ENCODE peak calls at places on chromosome 3, in five cellular contexts. H is stomach, C is esophagus muscularis mucosa, N is heart left ventricle, R is A549. Y is an unnamed sample. For H3K9me3, the result is how much of the 10 kb centered on the place peaks cover.

GRCh38 chr3:144426366-144426765 is 454.7 kb downstream of the DIPK2A start:
- DNase-seq in H (no peak), C (no peak), N (no peak), R (no peak), Y (no peak)

GRCh38 chr3:107143206-107143605 is 234.0 kb upstream of the CCDC54 start:
- DNase-seq in H (no peak), C (no peak), N (no peak), R (no peak), Y (no peak)

GRCh38 chr3:62686916-62687315 is 188.3 kb downstream of the CADPS start:
- DNase-seq in H (no peak), C (no peak), N (no peak), R (no peak), Y (no peak)

GRCh38 chr3:69739204-69740102 is at the start of gene MITF:
- DNase-seq in H (peak), C (peak), N (peak), R (peak), Y (peak)

GRCh38 chr3:46662771-46663551 is 30.5 kb downstream of the ALS2CL start:
- DNase-seq in H (peak), C (no peak), N (no peak), R (no peak), Y (peak)

GRCh38 chr3:12004741-12005513 is 739 bp downstream of the SYN2 start:
- DNase-seq in H (no peak), C (no peak), N (no peak), R (no peak), Y (no peak)

GRCh38 chr3:120673116-120673515 is 8.9 kb downstream of the HGD start:
- DNase-seq in H (peak), C (peak), N (no peak), R (no peak), Y (no peak)

GRCh38 chr3:115415246-115415645 is 208.1 kb upstream of the GAP43 start:
- DNase-seq in H (no peak), C (no peak), N (no peak), R (no peak), Y (no peak)

GRCh38 chr3:11546657-11547302 is 96.9 kb downstream of the VGLL4 start:
- DNase-seq in H (no peak), C (no peak), N (peak), R (no peak), Y (peak)

GRCh38 chr3:190225186-190225692 is 97.0 kb downstream of the CLDN1 start:
- DNase-seq in H (no peak), C (no peak), N (no peak), R (no peak), Y (no peak)

GRCh38 chr3:85801955-85802354 is 843.2 kb downstream of the CADM2 start:
- DNase-seq in H (no peak), C (no peak), N (no peak), R (peak), Y (no peak)

GRCh38 chr3:114809668-114810413 is 337.2 kb downstream of the ZBTB20 start:
- DNase-seq in H (no peak), C (no peak), N (no peak), R (no peak), Y (no peak)

GRCh38 chr3:112647122-112647521 is 6.2 kb upstream of the CCDC80 start:
- DNase-seq in H (no peak), C (no peak), N (no peak), R (peak), Y (no peak)

GRCh38 chr3:37995652-37996641 is 5.4 kb downstream of the VILL start:
- DNase-seq in H (peak), C (no peak), N (no peak), R (no peak), Y (no peak)
- H3K27ac ChIP-seq in H (peak), C (no peak), N (no peak), R (no peak), Y (no peak)

GRCh38 chr3:6142707-6143106 is 718.2 kb upstream of the GRM7 start:
- DNase-seq in H (no peak), C (no peak), N (no peak), R (no peak), Y (no peak)
- H3K9me3 ChIP-seq in H (under half), C (under half), N (under half), R (under half), Y (under half)

GRCh38 chr3:156711113-156711512 is 36.7 kb downstream of the TIPARP start:
- DNase-seq in H (no peak), C (no peak), N (no peak), R (no peak), Y (no peak)

GRCh38 chr3:156705761-156706631 is 31.6 kb downstream of the TIPARP start:
- DNase-seq in H (no peak), C (no peak), N (no peak), R (no peak), Y (no peak)

GRCh38 chr3:156716105-156716862 is 41.9 kb downstream of the TIPARP start:
- DNase-seq in H (no peak), C (no peak), N (no peak), R (no peak), Y (no peak)

GRCh38 chr3:156704370-156705036 is 30.1 kb downstream of the TIPARP start:
- DNase-seq in H (no peak), C (no peak), N (no peak), R (no peak), Y (no peak)

DNA sequence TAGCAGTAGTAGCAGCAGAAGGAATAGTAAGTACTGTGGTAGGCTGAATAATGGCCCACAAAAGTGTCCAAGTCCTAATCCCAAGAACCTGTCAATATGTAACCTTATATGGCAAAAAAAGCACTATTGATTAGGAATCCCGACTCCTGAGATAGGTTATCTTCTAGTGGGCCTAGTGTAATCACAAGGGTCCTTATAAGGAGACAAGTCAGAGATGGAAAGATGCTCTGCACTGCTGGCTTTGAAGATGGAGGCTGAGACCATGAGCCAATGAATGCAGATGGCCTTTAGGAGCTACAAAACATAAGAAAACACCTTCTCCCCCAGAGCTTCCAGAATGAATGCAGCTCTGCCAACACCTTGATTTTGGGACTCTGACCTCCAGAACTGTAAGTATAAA is 36.0 kb downstream of the TIPARP start:
- DNase-seq in H (no peak), C (no peak), N (no peak), R (no peak), Y (no peak)
- TF ChIP-seq POLR2A in H (no peak), C (no peak), N (no peak), R (no peak), Y (no peak)

GRCh38 chr3:141372656-141373055 is 4.4 kb downstream of the ZBTB38 start:
- DNase-seq in H (no peak), C (no peak), N (no peak), R (no peak), Y (no peak)

GRCh38 chr3:141371882-141372281 is 3.6 kb downstream of the ZBTB38 start:
- DNase-seq in H (no peak), C (no peak), N (no peak), R (no peak), Y (no peak)

GRCh38 chr3:141368925-141369794 is 856 bp downstream of the ZBTB38 start:
- DNase-seq in H (no peak), C (no peak), N (no peak), R (no peak), Y (no peak)

GRCh38 chr3:141368062-141368924 is at the start of gene ZBTB38:
- DNase-seq in H (peak), C (peak), N (peak), R (peak), Y (peak)

DNA sequence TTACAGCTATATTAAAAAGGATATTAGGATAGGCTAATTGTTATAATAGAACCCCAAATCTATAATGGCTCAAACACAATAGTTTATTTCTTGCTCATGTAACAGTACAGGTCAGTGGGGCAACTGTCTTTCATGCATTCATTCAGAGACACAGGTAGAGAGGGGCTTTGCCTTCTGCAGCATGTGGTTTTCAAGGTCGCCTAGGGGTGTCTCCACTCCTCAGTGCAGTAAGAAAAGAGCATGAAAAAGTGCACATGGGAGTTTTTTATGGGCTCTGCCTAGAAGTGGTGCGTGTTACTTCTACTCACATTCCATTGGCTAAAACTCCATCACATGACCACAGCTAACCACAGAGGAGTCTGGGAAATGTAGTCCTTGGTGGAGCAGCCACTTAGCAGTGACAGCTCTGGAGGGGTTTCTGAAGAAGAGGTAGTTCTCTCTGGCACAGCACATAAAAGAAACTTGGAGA is 1.8 kb downstream of the ZBTB38 start:
- DNase-seq in H (peak), C (no peak), N (peak), R (peak), Y (peak)
- H3K27ac ChIP-seq in H (peak), C (peak), N (peak), R (peak), Y (peak)